ENCODE peak calls at places on chromosomes 1 and 21, in nine cellular contexts. J, M, R, I, C, K, H, G and D are unnamed samples.

GRCh38 chr1:22949807-22950462 is 22.7 kb downstream of the LACTBL1 start:
- DNase-seq in J (no peak), M (no peak), R (no peak), I (no peak), C (no peak), K (peak), H (no peak), G (no peak), D (peak)

GRCh38 chr1:31923905-31924304 is 14.3 kb downstream of the PTP4A2 start:
- DNase-seq in J (no peak), M (no peak), R (no peak), I (no peak), C (no peak), K (no peak), H (no peak), G (no peak), D (no peak)

GRCh38 chr1:228295201-228295600 is 87.4 kb downstream of the OBSCN start:
- DNase-seq in J (no peak), M (no peak), R (no peak), I (no peak), C (no peak), K (no peak), H (no peak), G (no peak), D (no peak)

GRCh38 chr1:107405241-107405640 is 264.4 kb downstream of the NTNG1 start:
- DNase-seq in J (peak), M (no peak), R (no peak), I (peak), C (no peak), K (peak), H (no peak), G (peak), D (peak)

GRCh38 chr1:54973205-54973921 is 7.1 kb upstream of the TMEM61 start:
- DNase-seq in J (peak), M (peak), R (peak), I (no peak), C (peak), K (peak), H (no peak), G (peak), D (no peak)

GRCh38 chr1:92310185-92310597 is 11.3 kb downstream of the RPAP2 start:
- DNase-seq in J (peak), M (no peak), R (no peak), I (peak), C (no peak), K (peak), H (no peak), G (peak), D (no peak)

GRCh38 chr1:37501661-37502060 is 12.9 kb downstream of the MEAF6 start:
- DNase-seq in J (no peak), M (no peak), R (no peak), I (no peak), C (no peak), K (no peak), H (no peak), G (no peak), D (no peak)

GRCh38 chr1:150619576-150620509 is 9.6 kb downstream of the ENSA start:
- DNase-seq in J (peak), M (no peak), R (peak), I (peak), C (no peak), K (peak), H (peak), G (peak), D (peak)

GRCh38 chr21:29287383-29287782 is 11.3 kb upstream of the BACH1 start:
- DNase-seq in J (no peak), M (no peak), R (no peak), I (no peak), C (no peak), K (peak), H (no peak), G (peak), D (no peak)

GRCh38 chr1:7333576-7333975 is 437.5 kb upstream of the VAMP3 start:
- DNase-seq in J (no peak), M (no peak), R (no peak), I (no peak), C (no peak), K (no peak), H (no peak), G (no peak), D (no peak)

GRCh38 chr1:26317612-26318337 is at the start of gene CD52:
- DNase-seq in J (no peak), M (peak), R (no peak), I (no peak), C (peak), K (no peak), H (no peak), G (no peak), D (no peak)

GRCh38 chr1:84698151-84698651 is 7.9 kb upstream of the SSX2IP start:
- DNase-seq in J (peak), M (no peak), R (no peak), I (peak), C (no peak), K (peak), H (no peak), G (peak), D (peak)

GRCh38 chr1:42035205-42035829 is 116.6 kb upstream of the HIVEP3 start:
- DNase-seq in J (peak), M (peak), R (peak), I (peak), C (peak), K (peak), H (peak), G (peak), D (peak)

GRCh38 chr1:8790478-8790877 is 27.0 kb downstream of the RERE start:
- DNase-seq in J (no peak), M (no peak), R (no peak), I (no peak), C (no peak), K (no peak), H (no peak), G (no peak), D (no peak)

GRCh38 chr1:216883518-216883917 is 160.3 kb upstream of the ESRRG start:
- DNase-seq in J (no peak), M (no peak), R (no peak), I (no peak), C (no peak), K (no peak), H (no peak), G (no peak), D (no peak)

GRCh38 chr1:232982238-232982944 is 32.0 kb downstream of the NTPCR start:
- DNase-seq in J (peak), M (no peak), R (no peak), I (peak), C (peak), K (peak), H (no peak), G (peak), D (no peak)

GRCh38 chr1:231040019-231040799 is at the start of gene FAM89A:
- DNase-seq in J (peak), M (peak), R (peak), I (no peak), C (peak), K (peak), H (peak), G (peak), D (no peak)

GRCh38 chr1:213326666-213327317 is 275.8 kb downstream of the RPS6KC1 start:
- DNase-seq in J (no peak), M (no peak), R (peak), I (peak), C (no peak), K (peak), H (peak), G (peak), D (no peak)

GRCh38 chr1:200048244-200048643 is 20.7 kb downstream of the NR5A2 start:
- DNase-seq in J (no peak), M (peak), R (no peak), I (no peak), C (no peak), K (no peak), H (no peak), G (no peak), D (no peak)

DNA sequence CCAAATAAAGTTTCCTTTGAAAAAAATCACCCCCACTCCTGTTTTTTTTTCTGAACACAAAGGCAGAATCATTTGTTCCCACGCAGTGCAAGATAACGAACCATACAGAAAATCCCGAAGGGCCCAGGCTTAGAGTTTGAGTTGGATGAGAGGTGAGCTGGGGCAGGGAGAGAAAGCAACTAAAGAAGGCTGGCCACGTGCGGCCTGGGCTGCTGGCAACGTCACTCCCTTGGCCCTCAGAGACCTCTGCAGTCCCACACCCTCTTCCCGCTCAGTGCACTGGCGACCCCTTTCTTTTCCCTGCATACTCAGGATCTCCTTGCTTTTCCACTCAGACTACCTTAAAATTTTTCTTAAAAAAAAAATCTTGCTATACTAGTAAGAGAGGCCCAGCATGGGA is 28.2 kb upstream of the CRNN start:
- DNase-seq in J (no peak), M (no peak), R (no peak), I (no peak), C (no peak), K (peak), H (no peak), G (no peak), D (no peak)
- TF ChIP-seq CTCF in J (no peak), M (no peak), R (no peak), I (no peak), C (no peak), K (no peak), H (no peak), G (no peak), D (no peak)

GRCh38 chr1:207186503-207186902 is 82.5 kb downstream of the C4BPA start:
- DNase-seq in J (peak), M (no peak), R (no peak), I (peak), C (no peak), K (peak), H (no peak), G (no peak), D (no peak)

GRCh38 chr1:207181838-207182237 is 77.8 kb downstream of the C4BPA start:
- DNase-seq in J (peak), M (no peak), R (no peak), I (peak), C (no peak), K (peak), H (no peak), G (no peak), D (no peak)
- TF ChIP-seq CTCF in J (peak), M (no peak), R (peak), I (peak), C (no peak), K (no peak), H (no peak), G (no peak), D (no peak)

GRCh38 chr1:172002725-172003345 is 161.5 kb downstream of the DNM3 start:
- DNase-seq in J (peak), M (no peak), R (peak), I (peak), C (no peak), K (peak), H (no peak), G (peak), D (peak)

GRCh38 chr1:172003766-172004530 is 162.7 kb downstream of the DNM3 start:
- DNase-seq in J (peak), M (no peak), R (no peak), I (peak), C (no peak), K (no peak), H (no peak), G (peak), D (no peak)

GRCh38 chr1:172005856-172006255 is 164.6 kb downstream of the DNM3 start:
- DNase-seq in J (peak), M (no peak), R (peak), I (peak), C (no peak), K (peak), H (no peak), G (peak), D (peak)

GRCh38 chr1:172004671-172005070 is 163.4 kb downstream of the DNM3 start:
- DNase-seq in J (no peak), M (no peak), R (no peak), I (no peak), C (no peak), K (no peak), H (no peak), G (peak), D (no peak)

GRCh38 chr1:172006660-172007059 is 165.4 kb downstream of the DNM3 start:
- DNase-seq in J (no peak), M (no peak), R (no peak), I (no peak), C (no peak), K (no peak), H (no peak), G (no peak), D (no peak)
- TF ChIP-seq CTCF in J (no peak), M (no peak), R (no peak), I (no peak), C (no peak), K (no peak), H (no peak), G (no peak), D (no peak)

DNA sequence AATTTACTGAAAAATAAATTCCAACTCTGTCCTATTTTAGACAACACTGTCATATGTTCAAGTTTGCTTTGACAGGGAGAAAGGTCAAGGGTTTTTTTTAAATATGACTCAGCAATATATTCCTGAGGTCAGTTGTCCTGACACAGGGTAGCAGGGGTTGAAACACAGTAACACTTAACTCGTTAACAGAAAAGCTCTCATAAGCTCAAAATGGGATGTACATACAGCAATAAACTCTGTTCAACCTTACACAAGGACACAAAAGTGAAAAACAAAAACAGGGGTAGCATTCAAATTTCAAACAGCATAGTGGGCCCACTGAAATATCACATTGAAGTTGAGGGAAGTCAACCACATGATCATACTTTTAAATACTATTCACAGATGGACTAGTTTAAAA is 90.1 kb downstream of the SLC44A5 start:
- DNase-seq in J (no peak), M (no peak), R (no peak), I (no peak), C (no peak), K (no peak), H (no peak), G (no peak), D (no peak)
- TF ChIP-seq CTCF in J (no peak), M (no peak), R (no peak), I (no peak), C (no peak), K (no peak), H (no peak), G (no peak), D (no peak)

DNA sequence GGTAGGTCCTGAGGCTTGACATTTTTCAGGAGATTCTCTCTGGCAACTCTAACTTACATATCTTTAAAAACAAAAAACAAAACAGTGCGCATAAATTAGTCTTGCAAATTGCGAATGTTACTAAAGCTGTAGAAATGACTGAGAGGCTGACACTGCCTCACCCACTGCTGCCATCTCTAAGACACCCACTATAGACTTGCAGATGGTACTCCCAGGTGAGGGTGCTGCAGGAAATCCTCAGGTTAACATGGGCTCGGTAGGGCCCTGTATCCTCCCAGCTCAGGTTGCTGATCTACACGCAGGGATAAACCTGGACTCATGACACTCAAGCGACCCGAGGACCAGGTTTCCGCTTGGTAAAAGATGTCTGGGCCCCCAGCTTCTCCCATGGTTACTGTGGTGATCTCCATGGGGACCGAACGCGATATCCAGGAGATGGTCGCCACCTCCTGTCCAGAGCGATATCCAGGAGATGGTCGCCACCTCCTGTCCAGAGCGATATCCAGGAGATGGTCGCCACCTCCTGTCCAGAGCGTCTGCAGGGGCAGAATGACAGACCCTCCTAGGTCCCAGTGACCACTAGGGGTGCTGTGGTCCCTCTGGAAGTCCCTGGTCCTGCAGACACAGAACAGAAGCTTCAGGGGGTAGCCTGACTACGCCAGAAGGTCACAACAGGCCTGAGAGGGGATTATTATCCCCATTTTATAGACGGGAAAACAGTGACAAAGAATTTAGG is 16.1 kb upstream of the LY9 start:
- DNase-seq in J (peak), M (peak), R (peak), I (no peak), C (no peak), K (no peak), H (no peak), G (no peak), D (no peak)
- TF ChIP-seq CTCF in J (peak), M (peak), R (peak), I (peak), C (no peak), K (peak), H (peak), G (no peak), D (no peak)

GRCh38 chr21:42688841-42689371 is 35.5 kb downstream of the PDE9A start:
- DNase-seq in J (no peak), M (no peak), R (no peak), I (no peak), C (no peak), K (no peak), H (no peak), G (no peak), D (no peak)
- TF ChIP-seq CTCF in J (no peak), M (peak), R (no peak), I (no peak), C (no peak), K (no peak), H (no peak), G (no peak), D (no peak)

GRCh38 chr1:160807738-160808137 is 11.8 kb downstream of the LY9 start:
- DNase-seq in J (no peak), M (no peak), R (no peak), I (no peak), C (no peak), K (no peak), H (no peak), G (no peak), D (no peak)
- TF ChIP-seq CTCF in J (no peak), M (peak), R (no peak), I (no peak), C (no peak), K (no peak), H (no peak), G (no peak), D (no peak)